ENCODE peak calls at places on chromosomes 3 and 15, in eight cellular contexts. M is thoracic aorta, C is lower lobe of right lung, B is IMR-90, V is GM12878, Y is transverse colon, P is pancreas, X is kidney. H is an unnamed sample.

GRCh38 chr15:75031773-75032302 is 8.4 kb downstream of the PPCDC start:
- DNase-seq in M (no peak), C (no peak), B (no peak), V (no peak), Y (no peak), P (no peak), X (no peak), H (no peak)

GRCh38 chr15:68768321-68768720 is 52.4 kb downstream of the ANP32A start:
- DNase-seq in M (no peak), C (no peak), B (peak; percentile 37), V (no peak), Y (no peak), P (no peak), X (no peak), H (no peak)

GRCh38 chr3:4722103-4722502 is 229.0 kb downstream of the ITPR1 start:
- DNase-seq in M (no peak), C (no peak), B (peak; percentile 73), V (no peak), Y (peak; percentile 57), P (peak; percentile 74), X (no peak), H (peak; percentile 65)

GRCh38 chr3:17894434-17895060 is 152.1 kb upstream of the TBC1D5 start:
- DNase-seq in M (no peak), C (peak; percentile 50), B (peak; percentile 45), V (no peak), Y (peak; percentile 57), P (no peak), X (no peak), H (no peak)

GRCh38 chr3:74564560-74564959 is 49.9 kb downstream of the CNTN3 start:
- DNase-seq in M (no peak), C (no peak), B (peak; percentile 28), V (no peak), Y (no peak), P (no peak), X (no peak), H (no peak)

GRCh38 chr3:102510663-102511062 is 75.8 kb downstream of the ZPLD1 start:
- DNase-seq in M (no peak), C (no peak), B (no peak), V (no peak), Y (no peak), P (no peak), X (no peak), H (no peak)

GRCh38 chr3:150132101-150132749 is 161.5 kb upstream of the PFN2 start:
- DNase-seq in M (no peak), C (no peak), B (no peak), V (no peak), Y (no peak), P (no peak), X (no peak), H (no peak)

GRCh38 chr15:66679657-66680108 is 22.4 kb upstream of the SMAD6 start:
- DNase-seq in M (no peak), C (no peak), B (peak; percentile 20), V (no peak), Y (no peak), P (no peak), X (peak; percentile 73), H (no peak)

GRCh38 chr3:180802837-180803236 is 109.6 kb upstream of the FXR1 start:
- DNase-seq in M (no peak), C (no peak), B (peak; percentile 4), V (no peak), Y (no peak), P (no peak), X (no peak), H (no peak)

GRCh38 chr3:9184464-9184835 is 65.0 kb downstream of the SRGAP3 start:
- DNase-seq in M (no peak), C (no peak), B (no peak), V (no peak), Y (no peak), P (no peak), X (no peak), H (no peak)

GRCh38 chr3:128491071-128491899 is 1.7 kb downstream of the GATA2 start:
- DNase-seq in M (no peak), C (no peak), B (no peak), V (no peak), Y (no peak), P (peak; percentile 51), X (peak; percentile 64), H (peak; percentile 34)

GRCh38 chr3:133973249-133973980 is 56.3 kb downstream of the SLCO2A1 start:
- DNase-seq in M (no peak), C (no peak), B (no peak), V (no peak), Y (no peak), P (no peak), X (no peak), H (no peak)

GRCh38 chr3:151144756-151145155 is 58.3 kb downstream of the GPR171 start:
- DNase-seq in M (no peak), C (no peak), B (no peak), V (no peak), Y (no peak), P (no peak), X (no peak), H (no peak)

DNA sequence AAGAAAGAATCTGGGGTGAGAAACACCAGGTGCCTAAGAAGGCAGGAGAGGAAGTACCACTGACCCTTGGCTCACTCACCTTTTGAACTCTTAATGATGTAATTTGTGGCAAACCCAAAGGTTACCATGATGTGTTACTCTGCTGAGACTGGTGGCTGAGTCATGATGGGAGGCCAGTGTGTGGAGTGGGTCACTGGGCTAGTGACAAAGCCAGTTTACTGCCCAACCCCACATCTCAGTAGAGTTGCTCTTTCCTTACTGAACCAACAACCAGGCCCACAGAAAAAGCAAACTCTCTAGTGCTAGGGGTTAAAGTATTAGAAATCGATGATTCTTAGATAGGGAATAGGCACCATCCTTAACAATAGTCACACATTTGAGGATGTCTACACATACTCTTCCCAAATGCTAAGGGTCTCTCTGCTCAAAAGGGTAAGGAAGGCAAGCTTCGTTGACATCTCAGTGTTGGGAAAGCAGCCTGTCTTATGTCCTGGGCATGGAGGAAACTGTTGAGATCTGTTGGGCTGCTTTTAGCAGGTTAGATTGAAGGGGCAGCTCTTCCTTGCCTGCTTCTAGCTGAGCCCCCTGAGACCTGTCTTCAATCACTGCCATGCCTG is 3.1 kb downstream of the RBP2 start:
- DNase-seq in M (no peak), C (no peak), B (no peak), V (no peak), Y (peak; percentile 12), P (no peak), X (no peak), H (no peak)
- H3K27ac ChIP-seq in M (no peak overlapping the region), C (no peak overlapping the region), B (no peak overlapping the region), V (no peak overlapping the region), Y (no peak overlapping the region), P (no peak overlapping the region), X (no peak overlapping the region), H (no peak overlapping the region)

DNA sequence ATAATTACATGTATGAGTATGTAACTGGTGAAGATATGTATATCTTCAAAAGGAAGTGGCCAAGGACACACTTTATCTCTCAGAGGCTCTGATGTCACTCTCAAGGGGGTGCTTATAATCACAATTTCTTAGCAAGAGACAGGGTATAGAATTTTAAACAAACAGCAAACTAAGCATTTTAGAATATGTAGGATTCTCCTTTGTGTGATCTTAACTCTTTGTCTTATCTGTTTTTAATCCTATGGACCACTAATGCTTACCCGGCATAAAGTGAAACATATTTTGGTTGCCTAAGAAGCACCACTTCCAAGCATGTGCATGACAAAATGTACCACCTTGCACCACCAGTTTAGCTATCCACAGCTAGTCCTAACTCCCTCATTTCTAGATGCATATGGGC is 8.2 kb upstream of the MBNL1 start:
- DNase-seq in M (no peak), C (no peak), B (no peak), V (no peak), Y (no peak), P (no peak), X (no peak), H (no peak)
- H3K4me1 ChIP-seq in M (peaks cover 37% of the 10 kb centered on the region), C (peaks cover 40% of the 10 kb centered on the region), B (peaks cover 10% of the 10 kb centered on the region), V (peaks cover 16% of the 10 kb centered on the region), Y (peaks cover 17% of the 10 kb centered on the region), P (peaks cover 30% of the 10 kb centered on the region), X (peaks cover 6% of the 10 kb centered on the region), H (peaks cover 44% of the 10 kb centered on the region)

DNA sequence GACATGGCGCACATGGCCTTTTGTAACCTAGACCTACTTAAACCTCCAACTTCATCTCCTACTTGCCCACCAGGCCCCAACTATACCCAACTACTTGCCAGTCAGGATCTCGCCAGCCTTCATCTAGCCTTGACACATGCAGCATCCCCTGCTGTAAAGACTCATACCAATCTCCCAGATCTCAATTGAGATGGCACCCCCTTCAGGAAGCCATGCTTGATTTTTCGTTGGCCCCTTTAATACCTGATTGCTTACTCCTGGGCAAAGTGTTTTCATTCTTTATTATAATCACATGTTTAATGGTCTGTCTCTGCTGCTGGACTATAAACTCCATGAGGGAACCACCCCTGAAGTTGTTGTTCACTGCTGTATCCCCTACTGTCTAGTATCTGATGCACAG is 150.8 kb downstream of the SOX2 start:
- DNase-seq in M (no peak), C (no peak), B (no peak), V (no peak), Y (no peak), P (no peak), X (no peak), H (no peak)
- H3K27ac ChIP-seq in M (no peak overlapping the region), C (no peak overlapping the region), B (no peak overlapping the region), V (no peak overlapping the region), Y (no peak overlapping the region), P (no peak overlapping the region), X (no peak overlapping the region), H (no peak overlapping the region)

GRCh38 chr3:123371426-123371825 is 77.5 kb downstream of the ADCY5 start:
- DNase-seq in M (no peak), C (no peak), B (no peak), V (no peak), Y (no peak), P (no peak), X (peak; percentile 58), H (peak; percentile 42)
- H3K4me1 ChIP-seq in M (peaks cover 30% of the 10 kb centered on the region), C (peaks cover 11% of the 10 kb centered on the region), B (no peaks in the 10 kb centered on the region), V (no peaks in the 10 kb centered on the region), Y (peaks cover 12% of the 10 kb centered on the region), P (no peaks in the 10 kb centered on the region), X (peaks cover 19% of the 10 kb centered on the region), H (peaks cover 14% of the 10 kb centered on the region)